ENCODE peak calls at places on chromosome 5, in six cellular contexts. M, I, Z, K, V and P are unnamed samples.

GRCh38 chr5:86675311-86675710 is 57.6 kb downstream of the COX7C start:
- DNase-seq in M (no peak), I (no peak), Z (no peak), K (no peak), V (no peak), P (no peak)

GRCh38 chr5:153122416-153122815 is 368.1 kb upstream of the GRIA1 start:
- DNase-seq in M (no peak), I (no peak), Z (no peak), K (no peak), V (no peak), P (no peak)

GRCh38 chr5:15966066-15966640 is 213.4 kb downstream of the MARCHF11 start:
- DNase-seq in M (no peak), I (no peak), Z (no peak), K (no peak), V (no peak), P (no peak)

GRCh38 chr5:6576861-6577501 is 55.9 kb downstream of the NSUN2 start:
- DNase-seq in M (no peak), I (peak), Z (no peak), K (peak), V (peak), P (no peak)

GRCh38 chr5:156474251-156474650 is 147.3 kb downstream of the SGCD start:
- DNase-seq in M (peak), I (peak), Z (no peak), K (no peak), V (no peak), P (no peak)

GRCh38 chr5:17185776-17186175 is 31.7 kb upstream of the BASP1 start:
- DNase-seq in M (peak), I (peak), Z (no peak), K (no peak), V (peak), P (no peak)

GRCh38 chr5:138466900-138467710 is 1.8 kb downstream of the EGR1 start:
- DNase-seq in M (no peak), I (no peak), Z (peak), K (no peak), V (no peak), P (no peak)

GRCh38 chr5:168056499-168057182 is 234.8 kb upstream of the WWC1 start:
- DNase-seq in M (no peak), I (no peak), Z (no peak), K (no peak), V (peak), P (no peak)

GRCh38 chr5:72711361-72711760 is 105.1 kb upstream of the TNPO1 start:
- DNase-seq in M (no peak), I (no peak), Z (no peak), K (no peak), V (no peak), P (no peak)

GRCh38 chr5:137575847-137576246 is 76.7 kb upstream of the SPOCK1 start:
- DNase-seq in M (no peak), I (no peak), Z (no peak), K (no peak), V (peak), P (no peak)

GRCh38 chr5:155514105-155514563 is 500.6 kb downstream of the KIF4B start:
- DNase-seq in M (no peak), I (no peak), Z (no peak), K (no peak), V (no peak), P (no peak)

GRCh38 chr5:61969761-61970160 is 336.2 kb upstream of the KIF2A start:
- DNase-seq in M (no peak), I (no peak), Z (no peak), K (no peak), V (no peak), P (no peak)

GRCh38 chr5:36298546-36298945 is 3.2 kb downstream of the RANBP3L start:
- DNase-seq in M (no peak), I (no peak), Z (no peak), K (no peak), V (no peak), P (no peak)

GRCh38 chr5:166188482-166188881 is 2103.0 kb upstream of the WWC1 start:
- DNase-seq in M (no peak), I (no peak), Z (no peak), K (no peak), V (no peak), P (no peak)

GRCh38 chr5:137137013-137137632 is 362.0 kb downstream of the SPOCK1 start:
- DNase-seq in M (no peak), I (no peak), Z (no peak), K (no peak), V (no peak), P (no peak)

GRCh38 chr5:59560553-59560952 is 333.0 kb downstream of the PDE4D start:
- DNase-seq in M (no peak), I (no peak), Z (no peak), K (no peak), V (no peak), P (no peak)

GRCh38 chr5:172529896-172530295 is 75.6 kb upstream of the SH3PXD2B start:
- DNase-seq in M (no peak), I (no peak), Z (peak), K (no peak), V (no peak), P (no peak)

GRCh38 chr5:95808686-95809413 is 13.7 kb downstream of the GLRX start:
- DNase-seq in M (peak), I (peak), Z (peak), K (peak), V (no peak), P (no peak)

GRCh38 chr5:157708866-157709265 is 22.4 kb upstream of the THG1L start:
- DNase-seq in M (no peak), I (no peak), Z (no peak), K (no peak), V (no peak), P (no peak)

GRCh38 chr5:168114444-168115017 is 176.9 kb upstream of the WWC1 start:
- DNase-seq in M (no peak), I (no peak), Z (no peak), K (no peak), V (peak), P (no peak)

GRCh38 chr5:14767942-14768837 is 103.4 kb downstream of the ANKH start:
- DNase-seq in M (no peak), I (no peak), Z (no peak), K (no peak), V (peak), P (peak)

GRCh38 chr5:2750758-2751464 is 566 bp downstream of the IRX2 start:
- DNase-seq in M (no peak), I (no peak), Z (no peak), K (no peak), V (peak), P (no peak)

GRCh38 chr5:173645897-173646574 is 29.6 kb upstream of the BOD1 start:
- DNase-seq in M (peak), I (no peak), Z (no peak), K (no peak), V (no peak), P (no peak)

GRCh38 chr5:124461110-124461509 is 285.3 kb downstream of the ZNF608 start:
- DNase-seq in M (no peak), I (no peak), Z (no peak), K (no peak), V (no peak), P (no peak)

DNA sequence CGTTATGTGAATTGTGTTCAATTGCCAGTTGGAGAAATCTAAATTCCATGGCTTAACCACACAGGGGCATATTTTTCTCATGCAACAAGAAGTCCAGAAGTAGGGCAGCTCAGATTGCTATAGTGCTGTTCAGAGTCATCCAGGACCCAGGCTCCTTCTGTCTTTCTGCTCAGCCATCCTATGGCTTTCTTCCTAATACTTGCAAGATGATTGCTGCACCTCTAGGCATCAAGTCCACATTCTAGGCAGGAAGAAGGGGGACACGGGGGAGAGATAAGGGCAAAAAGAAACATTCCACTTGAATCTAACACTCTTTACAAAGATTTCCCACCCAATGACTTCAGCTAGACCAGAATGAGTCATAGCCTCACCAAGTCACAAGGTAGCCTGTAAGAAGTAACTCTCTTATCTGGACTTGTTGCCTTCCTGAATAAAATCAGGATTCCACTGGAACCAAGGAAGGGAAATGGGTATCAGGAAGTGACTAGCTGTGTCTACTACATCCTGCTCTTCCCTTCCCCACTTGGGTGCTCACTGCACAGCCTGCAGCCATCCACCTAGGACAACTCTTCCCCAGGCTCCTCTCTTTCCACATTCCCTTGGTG is 5.3 kb downstream of the ERAP2 start:
- DNase-seq in M (no peak), I (no peak), Z (no peak), K (no peak), V (peak), P (peak)
- H3K27ac ChIP-seq in M (no peak), I (no peak), Z (peak), K (peak), V (peak), P (peak)

DNA sequence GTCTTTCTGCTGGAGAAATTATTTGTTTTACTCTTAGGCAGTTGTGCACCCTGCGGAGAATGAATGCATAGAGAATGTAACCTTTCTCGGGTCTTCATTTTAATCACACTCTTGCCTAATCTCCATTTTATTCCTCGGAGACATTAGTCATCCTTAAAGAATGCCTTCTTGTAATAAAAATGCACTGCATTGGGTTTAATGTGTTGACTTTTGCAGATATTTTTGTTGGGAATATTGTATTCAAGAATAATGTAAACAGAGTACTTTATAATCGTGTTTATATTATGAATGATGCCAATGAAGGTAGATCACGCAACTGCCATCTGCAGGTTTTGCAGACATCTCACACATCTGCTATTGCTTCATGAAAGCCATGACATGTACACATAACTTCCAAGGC is 1093.9 kb upstream of the CDH6 start:
- DNase-seq in M (no peak), I (no peak), Z (no peak), K (no peak), V (peak), P (no peak)
- H3K27ac ChIP-seq in M (no peak), I (no peak), Z (no peak), K (no peak), V (peak), P (no peak)

GRCh38 chr5:127706691-127707090 is 3.5 kb downstream of the CCDC192 start:
- DNase-seq in M (no peak), I (no peak), Z (no peak), K (no peak), V (no peak), P (no peak)

GRCh38 chr5:127707209-127707608 is 4.0 kb downstream of the CCDC192 start:
- DNase-seq in M (no peak), I (no peak), Z (no peak), K (no peak), V (no peak), P (no peak)

GRCh38 chr5:127702434-127702833 is 757 bp upstream of the CCDC192 start:
- DNase-seq in M (no peak), I (no peak), Z (no peak), K (no peak), V (no peak), P (no peak)

GRCh38 chr5:127702913-127703575 is at the start of gene CCDC192:
- DNase-seq in M (no peak), I (no peak), Z (no peak), K (no peak), V (no peak), P (no peak)

DNA sequence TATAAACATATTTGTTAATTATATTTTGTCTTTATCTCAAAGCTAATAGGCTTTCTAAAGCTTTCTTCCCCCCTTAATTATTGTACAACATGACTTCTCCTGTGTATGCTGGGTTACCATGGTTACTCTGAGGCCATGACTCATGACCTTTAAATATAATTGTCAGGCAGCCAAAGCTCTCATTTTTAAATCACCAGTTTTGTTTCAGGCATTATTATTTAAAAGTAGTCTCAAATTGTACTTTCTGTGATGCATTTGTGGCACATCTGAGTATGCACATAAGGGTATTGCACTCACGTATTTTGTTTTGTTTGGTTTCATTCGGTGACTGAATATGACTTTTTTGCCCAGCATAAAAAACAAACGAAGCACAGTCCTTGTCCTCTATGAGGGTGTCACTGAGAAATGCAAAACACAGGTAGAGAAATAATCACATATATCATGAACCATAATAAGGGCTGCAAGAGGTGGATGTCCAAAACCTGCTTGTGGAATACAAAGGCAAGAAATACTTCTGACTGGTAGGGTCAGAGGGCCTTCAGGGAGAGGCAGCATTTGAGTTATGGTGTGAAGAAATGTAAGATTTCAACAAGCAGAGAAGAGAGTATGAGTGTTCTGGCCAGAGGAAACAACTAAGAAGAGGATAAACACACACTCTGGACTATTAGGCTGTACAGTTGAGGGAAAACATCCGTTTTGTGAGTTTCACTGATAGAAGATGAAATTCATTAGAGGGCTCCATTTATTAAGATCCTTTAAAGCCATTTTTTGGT is 2.1 kb downstream of the CCDC192 start:
- DNase-seq in M (peak), I (no peak), Z (no peak), K (no peak), V (peak), P (no peak)
- H3K27ac ChIP-seq in M (peak), I (no peak), Z (no peak), K (no peak), V (no peak), P (no peak)

DNA sequence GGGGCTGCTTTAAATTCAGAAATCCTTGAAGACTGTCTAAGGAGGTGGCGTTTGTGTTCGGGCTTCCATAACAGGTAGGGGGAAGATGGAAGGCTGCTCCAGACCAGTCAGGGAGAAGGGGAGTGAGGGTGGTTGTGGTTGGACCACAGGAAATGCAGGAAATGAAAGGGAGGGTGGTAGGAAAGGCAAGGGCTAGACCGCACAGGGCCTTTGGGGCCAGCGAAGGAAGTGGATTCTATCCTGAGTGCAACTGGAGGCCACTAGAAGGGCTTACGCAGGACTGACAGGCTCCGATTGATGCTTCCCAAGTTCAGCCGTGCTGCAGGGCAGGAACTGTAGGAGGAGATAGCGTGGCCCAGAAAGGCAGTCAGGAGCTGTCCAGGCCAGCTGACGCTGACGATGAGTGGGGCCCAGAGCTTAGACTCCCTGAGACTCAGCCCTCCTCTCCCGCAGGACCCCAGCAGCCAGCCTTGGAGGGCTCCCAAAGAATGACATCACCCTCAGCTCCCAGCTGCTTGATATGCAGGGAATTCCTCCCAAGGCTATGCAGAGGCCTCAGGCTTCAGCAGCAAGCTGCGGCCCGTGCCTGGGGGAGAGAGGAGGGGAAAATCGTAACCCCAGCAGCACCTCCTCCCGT is 48.8 kb downstream of the KCNIP1 start:
- DNase-seq in M (peak), I (peak), Z (peak), K (no peak), V (no peak), P (no peak)
- H3K27ac ChIP-seq in M (peak), I (no peak), Z (peak), K (no peak), V (no peak), P (no peak)

GRCh38 chr5:759111-759741 is 25.3 kb downstream of the ZDHHC11B start:
- DNase-seq in M (no peak), I (peak), Z (peak), K (no peak), V (peak), P (no peak)

GRCh38 chr5:761206-761771 is 23.2 kb downstream of the ZDHHC11B start:
- DNase-seq in M (no peak), I (no peak), Z (peak), K (no peak), V (no peak), P (no peak)

GRCh38 chr5:758698-759053 is 25.9 kb downstream of the ZDHHC11B start:
- DNase-seq in M (no peak), I (no peak), Z (no peak), K (no peak), V (no peak), P (no peak)

GRCh38 chr5:760363-761205 is 23.9 kb downstream of the ZDHHC11B start:
- DNase-seq in M (no peak), I (no peak), Z (peak), K (no peak), V (no peak), P (no peak)

GRCh38 chr5:759781-760362 is 24.7 kb downstream of the ZDHHC11B start:
- DNase-seq in M (no peak), I (no peak), Z (peak), K (no peak), V (no peak), P (no peak)
- H3K27ac ChIP-seq in M (no peak), I (no peak), Z (no peak), K (no peak), V (no peak), P (no peak)

GRCh38 chr5:135240781-135241360 is 158.2 kb downstream of the MACROH2A1 start:
- DNase-seq in M (peak), I (no peak), Z (peak), K (no peak), V (no peak), P (no peak)
- H3K27ac ChIP-seq in M (no peak), I (peak), Z (no peak), K (no peak), V (no peak), P (no peak)

DNA sequence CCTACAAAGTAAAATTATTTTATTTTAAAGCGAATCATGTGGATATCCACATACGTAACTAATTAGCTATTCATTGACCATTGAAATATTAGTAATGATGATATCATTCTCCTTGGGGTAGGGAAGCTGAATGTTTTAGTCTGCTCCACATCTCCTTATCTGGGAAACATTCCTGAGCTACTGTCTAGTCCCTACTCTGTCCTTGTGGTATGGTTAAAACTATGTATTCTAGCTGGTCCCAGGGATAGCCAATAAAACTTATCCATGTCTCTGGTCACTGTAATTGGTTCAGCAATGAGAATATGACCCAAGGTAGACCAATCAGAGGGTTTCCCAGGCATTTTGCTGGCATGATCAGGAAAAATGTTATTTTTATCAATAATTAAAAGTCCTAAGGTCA is 76.0 kb upstream of the DAP start:
- DNase-seq in M (no peak), I (no peak), Z (no peak), K (no peak), V (no peak), P (no peak)
- H3K27ac ChIP-seq in M (no peak), I (no peak), Z (no peak), K (no peak), V (no peak), P (no peak)

GRCh38 chr5:144318011-144318410 is 147.3 kb downstream of the KCTD16 start:
- DNase-seq in M (no peak), I (no peak), Z (no peak), K (no peak), V (no peak), P (no peak)

GRCh38 chr5:144315026-144315425 is 144.4 kb downstream of the KCTD16 start:
- DNase-seq in M (no peak), I (no peak), Z (no peak), K (no peak), V (no peak), P (no peak)

GRCh38 chr5:144313147-144313726 is 142.6 kb downstream of the KCTD16 start:
- DNase-seq in M (no peak), I (no peak), Z (no peak), K (no peak), V (no peak), P (no peak)

GRCh38 chr5:144315994-144316634 is 145.4 kb downstream of the KCTD16 start:
- DNase-seq in M (no peak), I (no peak), Z (no peak), K (no peak), V (no peak), P (no peak)

GRCh38 chr5:144318460-144318859 is 147.8 kb downstream of the KCTD16 start:
- DNase-seq in M (no peak), I (no peak), Z (no peak), K (no peak), V (no peak), P (no peak)
- H3K27ac ChIP-seq in M (no peak), I (no peak), Z (no peak), K (no peak), V (no peak), P (no peak)